ENCODE peak calls at places on chromosome 6, in nine cellular contexts. P, W, Z, D, J, C, B, Q and E are unnamed samples.

GRCh38 chr6:85465762-85466161 is 15.9 kb downstream of the NT5E start:
- DNase-seq in P (no peak), W (no peak), Z (no peak), D (no peak), J (no peak), C (no peak), B (no peak), Q (no peak), E (no peak)

GRCh38 chr6:111480988-111481830 is 1.8 kb downstream of the REV3L start:
- DNase-seq in P (peak), W (no peak), Z (peak), D (no peak), J (no peak), C (peak), B (peak), Q (no peak), E (no peak)

GRCh38 chr6:69917834-69918233 is 51.5 kb downstream of the COL19A1 start:
- DNase-seq in P (peak), W (no peak), Z (peak), D (peak), J (no peak), C (peak), B (peak), Q (no peak), E (peak)

GRCh38 chr6:79082304-79082703 is 4.2 kb upstream of the PHIP start:
- DNase-seq in P (no peak), W (no peak), Z (no peak), D (no peak), J (no peak), C (no peak), B (no peak), Q (no peak), E (no peak)

GRCh38 chr6:52288216-52288615 is 3.7 kb upstream of the MCM3 start:
- DNase-seq in P (no peak), W (no peak), Z (no peak), D (no peak), J (no peak), C (no peak), B (no peak), Q (no peak), E (no peak)

GRCh38 chr6:144063246-144063743 is 32.1 kb downstream of the SF3B5 start:
- DNase-seq in P (no peak), W (peak), Z (peak), D (no peak), J (no peak), C (no peak), B (no peak), Q (no peak), E (no peak)

GRCh38 chr6:76752841-76753240 is 680.4 kb upstream of the IMPG1 start:
- DNase-seq in P (no peak), W (no peak), Z (no peak), D (no peak), J (no peak), C (no peak), B (no peak), Q (no peak), E (no peak)

GRCh38 chr6:49415358-49415757 is 47.7 kb downstream of the MMUT start:
- DNase-seq in P (no peak), W (no peak), Z (no peak), D (no peak), J (no peak), C (no peak), B (no peak), Q (no peak), E (no peak)

GRCh38 chr6:56752009-56752408 is 109.3 kb upstream of the DST start:
- DNase-seq in P (no peak), W (no peak), Z (peak), D (peak), J (no peak), C (peak), B (peak), Q (no peak), E (peak)

GRCh38 chr6:88220493-88220892 is 54.3 kb upstream of the CNR1 start:
- DNase-seq in P (no peak), W (no peak), Z (peak), D (peak), J (no peak), C (peak), B (no peak), Q (peak), E (peak)

GRCh38 chr6:168837231-168837903 is 396.4 kb downstream of the SMOC2 start:
- DNase-seq in P (no peak), W (no peak), Z (no peak), D (peak), J (no peak), C (no peak), B (no peak), Q (no peak), E (no peak)

GRCh38 chr6:91879346-91879995 is 1292.6 kb upstream of the MAP3K7 start:
- DNase-seq in P (no peak), W (no peak), Z (no peak), D (no peak), J (no peak), C (no peak), B (no peak), Q (no peak), E (no peak)

GRCh38 chr6:55040102-55040848 is 134.0 kb upstream of the HCRTR2 start:
- DNase-seq in P (no peak), W (no peak), Z (peak), D (peak), J (no peak), C (peak), B (peak), Q (peak), E (no peak)

GRCh38 chr6:35049885-35050284 is 91.3 kb downstream of the TCP11 start:
- DNase-seq in P (peak), W (peak), Z (peak), D (peak), J (no peak), C (peak), B (peak), Q (peak), E (peak)

GRCh38 chr6:114281496-114281895 is 61.3 kb downstream of the HS3ST5 start:
- DNase-seq in P (no peak), W (no peak), Z (peak), D (no peak), J (no peak), C (no peak), B (no peak), Q (no peak), E (no peak)

GRCh38 chr6:40972814-40973213 is 66.2 kb downstream of the UNC5CL start:
- DNase-seq in P (no peak), W (no peak), Z (no peak), D (no peak), J (no peak), C (no peak), B (no peak), Q (no peak), E (no peak)

GRCh38 chr6:124066995-124067552 is 263.4 kb downstream of the NKAIN2 start:
- DNase-seq in P (no peak), W (no peak), Z (no peak), D (peak), J (no peak), C (no peak), B (no peak), Q (no peak), E (no peak)

GRCh38 chr6:157906537-157907061 is 75.1 kb upstream of the SYNJ2 start:
- DNase-seq in P (no peak), W (no peak), Z (no peak), D (no peak), J (no peak), C (no peak), B (no peak), Q (no peak), E (no peak)

GRCh38 chr6:157907651-157908050 is 74.0 kb upstream of the SYNJ2 start:
- DNase-seq in P (no peak), W (no peak), Z (no peak), D (no peak), J (no peak), C (no peak), B (no peak), Q (no peak), E (no peak)

GRCh38 chr6:157905590-157906337 is 75.9 kb upstream of the SYNJ2 start:
- DNase-seq in P (peak), W (no peak), Z (no peak), D (no peak), J (no peak), C (no peak), B (no peak), Q (no peak), E (no peak)

GRCh38 chr6:157908369-157909281 is 73.0 kb upstream of the SYNJ2 start:
- DNase-seq in P (no peak), W (no peak), Z (no peak), D (no peak), J (no peak), C (no peak), B (no peak), Q (no peak), E (no peak)

GRCh38 chr6:157904999-157905398 is 76.7 kb upstream of the SYNJ2 start:
- DNase-seq in P (no peak), W (no peak), Z (peak), D (no peak), J (no peak), C (peak), B (no peak), Q (no peak), E (no peak)
- H3K4me3 ChIP-seq in P (no peak), W (no peak), Z (no peak), D (no peak), J (no peak), C (no peak), B (no peak), Q (no peak), E (no peak)

GRCh38 chr6:63685453-63686379 is 50.1 kb downstream of the PHF3 start:
- DNase-seq in P (no peak), W (no peak), Z (no peak), D (no peak), J (no peak), C (no peak), B (no peak), Q (no peak), E (no peak)
- H3K4me3 ChIP-seq in P (no peak), W (no peak), Z (no peak), D (no peak), J (no peak), C (no peak), B (no peak), Q (no peak), E (no peak)

DNA sequence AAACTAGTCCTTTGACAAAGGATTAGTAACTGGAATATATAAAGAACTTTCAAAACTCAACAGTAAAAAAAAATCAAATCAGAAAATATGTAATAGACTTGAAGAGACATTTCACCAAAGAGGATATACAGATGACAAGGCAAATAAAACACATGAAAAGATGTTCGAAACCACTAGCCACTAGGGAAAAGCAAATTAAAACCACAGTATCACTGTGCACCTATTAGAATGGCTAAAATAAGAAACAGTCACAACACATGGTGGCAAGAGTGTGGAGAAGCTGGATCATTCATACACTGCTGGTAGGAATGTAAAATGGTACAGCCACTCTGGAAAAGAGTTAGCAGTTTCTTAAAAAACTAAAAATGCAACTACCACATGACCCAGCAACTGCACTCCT is 14.9 kb downstream of the ZBTB2 start:
- DNase-seq in P (no peak), W (no peak), Z (no peak), D (no peak), J (no peak), C (peak), B (no peak), Q (no peak), E (no peak)
- H3K4me3 ChIP-seq in P (no peak), W (no peak), Z (no peak), D (no peak), J (no peak), C (no peak), B (no peak), Q (no peak), E (no peak)

GRCh38 chr6:42727627-42728026 is 5.2 kb upstream of the PRPH2 start:
- DNase-seq in P (no peak), W (peak), Z (peak), D (no peak), J (peak), C (no peak), B (no peak), Q (no peak), E (no peak)
- H3K4me3 ChIP-seq in P (no peak), W (peak), Z (peak), D (no peak), J (peak), C (no peak), B (peak), Q (no peak), E (peak)

GRCh38 chr6:5282191-5282623 is 20.9 kb downstream of the FARS2 start:
- DNase-seq in P (no peak), W (no peak), Z (no peak), D (no peak), J (no peak), C (no peak), B (no peak), Q (no peak), E (no peak)

GRCh38 chr6:5278047-5278446 is 16.7 kb downstream of the FARS2 start:
- DNase-seq in P (no peak), W (no peak), Z (no peak), D (no peak), J (no peak), C (no peak), B (no peak), Q (no peak), E (no peak)

GRCh38 chr6:5278571-5279120 is 17.3 kb downstream of the FARS2 start:
- DNase-seq in P (no peak), W (no peak), Z (no peak), D (no peak), J (no peak), C (no peak), B (no peak), Q (no peak), E (no peak)

GRCh38 chr6:5280926-5281325 is 19.6 kb downstream of the FARS2 start:
- DNase-seq in P (no peak), W (no peak), Z (no peak), D (no peak), J (no peak), C (no peak), B (no peak), Q (no peak), E (no peak)

GRCh38 chr6:5279891-5280338 is 18.6 kb downstream of the FARS2 start:
- DNase-seq in P (no peak), W (no peak), Z (no peak), D (no peak), J (no peak), C (no peak), B (peak), Q (no peak), E (no peak)
- H3K4me3 ChIP-seq in P (no peak), W (no peak), Z (no peak), D (no peak), J (no peak), C (no peak), B (no peak), Q (no peak), E (no peak)

GRCh38 chr6:2102966-2103365 is 142.4 kb downstream of the GMDS start:
- DNase-seq in P (no peak), W (no peak), Z (no peak), D (peak), J (no peak), C (no peak), B (no peak), Q (no peak), E (no peak)

GRCh38 chr6:2102316-2102883 is 143.0 kb downstream of the GMDS start:
- DNase-seq in P (no peak), W (no peak), Z (no peak), D (peak), J (no peak), C (no peak), B (peak), Q (no peak), E (no peak)

GRCh38 chr6:2101213-2101612 is 144.2 kb downstream of the GMDS start:
- DNase-seq in P (no peak), W (no peak), Z (no peak), D (no peak), J (no peak), C (peak), B (no peak), Q (no peak), E (no peak)

GRCh38 chr6:2103644-2104523 is 141.5 kb downstream of the GMDS start:
- DNase-seq in P (peak), W (no peak), Z (peak), D (peak), J (no peak), C (peak), B (peak), Q (peak), E (peak)

DNA sequence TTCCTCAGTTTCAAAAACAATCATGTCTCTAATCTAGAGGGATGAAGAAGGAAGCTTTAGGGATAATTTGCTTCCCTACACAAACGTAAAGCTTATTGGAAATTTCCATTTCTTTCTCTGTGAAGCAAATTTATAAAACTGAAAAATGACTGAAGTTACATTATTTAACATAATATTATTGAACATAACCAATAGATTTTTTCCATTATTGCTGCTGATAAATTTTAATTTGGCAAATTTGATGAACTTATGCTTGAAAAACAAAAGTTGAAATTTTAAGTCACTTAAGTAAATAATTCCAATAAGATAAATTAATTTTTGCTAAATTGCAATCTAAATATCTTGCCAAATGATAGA is 140.9 kb downstream of the GMDS start:
- DNase-seq in P (no peak), W (no peak), Z (no peak), D (no peak), J (no peak), C (no peak), B (no peak), Q (no peak), E (no peak)
- H3K4me3 ChIP-seq in P (no peak), W (no peak), Z (no peak), D (no peak), J (no peak), C (no peak), B (no peak), Q (no peak), E (no peak)

DNA sequence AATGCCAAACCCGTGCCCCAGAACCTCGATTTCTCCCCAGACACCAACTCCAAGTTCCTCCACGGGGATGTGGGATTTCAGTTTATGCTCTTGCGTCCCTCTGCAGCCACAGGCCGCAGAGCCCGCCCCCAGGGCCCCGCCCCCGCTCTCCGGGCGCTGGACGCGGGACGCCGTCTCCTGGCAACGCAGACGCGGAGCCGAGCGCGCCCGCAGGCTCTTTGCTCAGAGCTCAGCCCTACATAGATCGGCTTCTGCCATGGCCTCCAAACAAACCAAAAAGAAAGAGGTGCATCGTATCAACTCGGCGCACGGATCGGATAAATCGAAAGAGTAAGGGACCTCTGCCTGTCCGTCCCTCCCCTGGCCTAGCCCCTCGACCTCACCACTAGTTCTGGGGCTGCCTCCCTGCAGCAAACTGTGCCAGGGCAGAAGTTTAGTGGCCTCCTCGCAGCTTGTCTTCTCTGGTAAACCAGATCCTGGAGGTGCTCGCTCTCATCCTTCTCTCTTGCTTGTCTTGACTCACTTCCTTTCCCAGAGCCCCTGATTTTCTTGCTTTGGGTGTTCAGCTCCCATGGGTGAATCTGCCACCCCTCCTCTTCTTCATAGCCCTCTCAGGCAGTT is at the start of gene ADGB:
- DNase-seq in P (peak), W (peak), Z (peak), D (peak), J (no peak), C (peak), B (peak), Q (peak), E (peak)
- H3K4me3 ChIP-seq in P (peak), W (peak), Z (peak), D (peak), J (no peak), C (peak), B (peak), Q (peak), E (peak)

GRCh38 chr6:15410126-15410391 is 164.2 kb downstream of the JARID2 start:
- DNase-seq in P (no peak), W (no peak), Z (no peak), D (no peak), J (no peak), C (no peak), B (no peak), Q (no peak), E (no peak)

GRCh38 chr6:15408008-15408407 is 162.1 kb downstream of the JARID2 start:
- DNase-seq in P (no peak), W (no peak), Z (no peak), D (no peak), J (no peak), C (no peak), B (no peak), Q (no peak), E (no peak)

GRCh38 chr6:15410752-15411151 is 164.9 kb downstream of the JARID2 start:
- DNase-seq in P (no peak), W (no peak), Z (no peak), D (no peak), J (no peak), C (no peak), B (no peak), Q (no peak), E (no peak)

GRCh38 chr6:15409301-15410125 is 163.6 kb downstream of the JARID2 start:
- DNase-seq in P (no peak), W (no peak), Z (no peak), D (no peak), J (no peak), C (no peak), B (no peak), Q (no peak), E (no peak)

DNA sequence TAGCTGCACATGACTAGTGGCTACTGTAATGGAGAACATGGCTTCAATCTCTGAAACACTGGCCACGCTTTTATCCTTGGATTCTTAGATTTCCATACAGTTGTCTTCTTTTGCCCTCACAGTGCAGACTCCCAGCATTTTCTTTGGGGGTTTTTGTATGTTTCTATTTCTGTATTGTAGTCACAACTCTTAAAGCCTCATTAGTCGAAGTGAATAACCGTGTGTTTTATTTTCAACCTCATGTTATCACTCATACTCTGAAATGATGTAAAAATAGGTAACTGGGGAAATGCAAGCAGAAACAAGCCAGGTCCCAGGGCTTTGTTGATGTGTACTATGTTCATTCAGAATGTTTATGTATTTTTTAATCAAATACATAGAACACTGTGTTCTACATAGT is 162.9 kb downstream of the JARID2 start:
- DNase-seq in P (no peak), W (no peak), Z (no peak), D (no peak), J (no peak), C (no peak), B (no peak), Q (no peak), E (no peak)
- H3K4me3 ChIP-seq in P (no peak), W (no peak), Z (no peak), D (no peak), J (no peak), C (no peak), B (no peak), Q (no peak), E (no peak)

GRCh38 chr6:7296602-7297001 is 16.4 kb downstream of the SSR1 start:
- DNase-seq in P (no peak), W (no peak), Z (no peak), D (no peak), J (no peak), C (no peak), B (no peak), Q (no peak), E (no peak)
- H3K4me3 ChIP-seq in P (no peak), W (no peak), Z (no peak), D (no peak), J (no peak), C (no peak), B (no peak), Q (no peak), E (no peak)